ENCODE peak calls at places on chromosomes 13 and 19, in eight cellular contexts. P is epithelial cell of prostate; G is T-helper 17 cell; J is activated naive CD4-positive, alpha-beta T cell treated with anti-CD3 and anti-CD28 coated beads, Interleukin-2, amount 10 ng/mL, durations not matched to agents 7 days and 5 days; L is amniotic stem cell; W is substantia nigra; T is left cardiac atrium; K is germinal center. Y is an unnamed sample.

GRCh38 chr19:18160792-18161690 is 8.1 kb downstream of the PIK3R2 start:
- DNase-seq in G (peak), P (no peak), J (peak), W (peak), T (peak), L (no peak), K (peak), Y (peak)

GRCh38 chr13:89695343-89696257 is 1651.9 kb upstream of the MIR17HG start:
- DNase-seq in G (no peak), J (no peak), W (peak), T (no peak), K (no peak), L (no peak), P (no peak), Y (no peak)

GRCh38 chr13:24528816-24529398 is 16.3 kb upstream of the PARP4 start:
- DNase-seq in J (no peak), K (no peak), W (no peak), T (no peak), G (no peak), P (no peak), L (no peak), Y (no peak)

GRCh38 chr19:14474827-14475226 is 327 bp downstream of the PTGER1 start:
- DNase-seq in J (no peak), W (no peak), T (no peak), K (no peak), P (no peak), G (no peak), L (no peak), Y (no peak)

GRCh38 chr13:69485991-69486592 is 621.5 kb upstream of the ATXN8OS start:
- DNase-seq in K (no peak), T (no peak), J (no peak), W (no peak), L (no peak), G (no peak), P (no peak), Y (no peak)

GRCh38 chr13:94813920-94814500 is 101.7 kb upstream of the SOX21 start:
- DNase-seq in J (no peak), P (no peak), T (no peak), W (no peak), L (no peak), K (no peak), G (no peak), Y (no peak)

GRCh38 chr19:2033115-2033824 is 17.8 kb upstream of the BTBD2 start:
- DNase-seq in G (no peak), K (no peak), P (no peak), T (no peak), W (no peak), L (no peak), J (no peak), Y (no peak)

GRCh38 chr13:40385858-40386180 is 280.6 kb downstream of the FOXO1 start:
- DNase-seq in P (no peak), W (no peak), T (no peak), K (no peak), J (no peak), G (no peak), L (no peak), Y (no peak)

GRCh38 chr19:48069435-48069834 is 25.6 kb upstream of the CABP5 start:
- DNase-seq in P (no peak), T (no peak), G (no peak), J (no peak), K (no peak), W (no peak), L (no peak), Y (no peak)

GRCh38 chr13:41960195-41960699 is 662 bp downstream of the VWA8 start:
- DNase-seq in G (no peak), L (no peak), P (no peak), K (peak), W (no peak), J (no peak), T (no peak), Y (no peak)

GRCh38 chr19:2213799-2214198 is 22.3 kb downstream of the PLEKHJ1 start:
- DNase-seq in L (no peak), G (no peak), K (no peak), W (no peak), J (no peak), T (no peak), P (no peak), Y (no peak)

Y was measured in upper lobe of left lung.